ENCODE peak calls at places on chromosomes 11 and 22, in ten cellular contexts. J is mammary epithelial cell, L is adrenal gland, P is ovary, S is astrocyte of the cerebellum, G is LNCaP clone FGC, D is GM12865, V is sigmoid colon, B is thoracic aorta, N is right lobe of liver. Q is an unnamed sample.
A peak's percentile ranks its signal among the peaks of the same experiment; 100 is the strongest.

GRCh38 chr11:27443746-27444465 is 28.7 kb downstream of the LGR4 start:
- DNase-seq in G (no peak), N (no peak), P (no peak), S (no peak), L (no peak), D (no peak), V (no peak), B (no peak), J (no peak), Q (no peak)

GRCh38 chr11:117195208-117195607 is 4.0 kb upstream of the TAGLN start:
- DNase-seq in D (no peak), G (no peak), B (no peak), N (no peak), L (no peak), V (no peak), J (no peak), S (no peak), P (peak; percentile 16), Q (no peak)

GRCh38 chr11:58024601-58025091 is 965 bp downstream of the OR9Q1 start:
- DNase-seq in S (no peak), B (peak; percentile 15), P (peak; percentile 40), V (no peak), G (no peak), L (peak; percentile 80), D (no peak), J (no peak), N (peak; percentile 72), Q (peak; percentile 45)

GRCh38 chr11:121448431-121448941 is 3.6 kb upstream of the SORL1 start:
- DNase-seq in D (peak; percentile 75), S (no peak), B (no peak), J (no peak), G (no peak), L (no peak), P (no peak), N (no peak), V (no peak), Q (no peak)

GRCh38 chr11:96050435-96051182 is 126.7 kb upstream of the MTMR2 start:
- DNase-seq in V (no peak), P (no peak), B (no peak), G (no peak), L (no peak), D (no peak), S (peak; percentile 20), J (no peak), N (no peak), Q (peak; percentile 60)

GRCh38 chr11:2663915-2664314 is 35.9 kb downstream of the KCNQ1OT1 start:
- DNase-seq in S (no peak), L (peak; percentile 51), J (no peak), N (no peak), D (no peak), G (no peak), P (no peak), V (no peak), B (no peak), Q (no peak)

GRCh38 chr11:132463941-132464340 is 1068.4 kb downstream of the OPCML start:
- DNase-seq in D (no peak), B (no peak), J (no peak), L (no peak), P (no peak), S (no peak), N (no peak), G (no peak), V (no peak), Q (no peak)

GRCh38 chr11:92227954-92228935 is 3.6 kb downstream of the FAT3 start:
- DNase-seq in D (no peak), J (no peak), B (no peak), G (no peak), L (no peak), N (no peak), V (no peak), S (peak; percentile 26), P (no peak), Q (no peak)

GRCh38 chr11:62842171-62842717 is 2.9 kb upstream of the WDR74 start:
- DNase-seq in N (peak; percentile 46), D (peak; percentile 71), B (no peak), G (no peak), S (no peak), L (peak; percentile 57), J (no peak), V (peak; percentile 73), P (peak; percentile 83), Q (peak; percentile 26)

GRCh38 chr11:62839050-62840015 is at the start of gene WDR74:
- DNase-seq in S (peak; percentile 83), D (peak; percentile 97), V (peak; percentile 95), N (peak; percentile 95), B (peak; percentile 61), G (peak; percentile 80), J (peak; percentile 91), P (peak; percentile 92), L (peak; percentile 94), Q (peak; percentile 93)

GRCh38 chr11:62846177-62846576 is 6.8 kb upstream of the WDR74 start:
- DNase-seq in P (no peak), G (no peak), N (no peak), J (no peak), V (no peak), L (no peak), D (no peak), S (no peak), B (no peak), Q (no peak)

GRCh38 chr11:62844154-62844553 is 4.8 kb upstream of the WDR74 start:
- DNase-seq in G (no peak), L (no peak), J (no peak), V (no peak), S (no peak), B (no peak), P (no peak), D (no peak), N (no peak), Q (no peak)

DNA sequence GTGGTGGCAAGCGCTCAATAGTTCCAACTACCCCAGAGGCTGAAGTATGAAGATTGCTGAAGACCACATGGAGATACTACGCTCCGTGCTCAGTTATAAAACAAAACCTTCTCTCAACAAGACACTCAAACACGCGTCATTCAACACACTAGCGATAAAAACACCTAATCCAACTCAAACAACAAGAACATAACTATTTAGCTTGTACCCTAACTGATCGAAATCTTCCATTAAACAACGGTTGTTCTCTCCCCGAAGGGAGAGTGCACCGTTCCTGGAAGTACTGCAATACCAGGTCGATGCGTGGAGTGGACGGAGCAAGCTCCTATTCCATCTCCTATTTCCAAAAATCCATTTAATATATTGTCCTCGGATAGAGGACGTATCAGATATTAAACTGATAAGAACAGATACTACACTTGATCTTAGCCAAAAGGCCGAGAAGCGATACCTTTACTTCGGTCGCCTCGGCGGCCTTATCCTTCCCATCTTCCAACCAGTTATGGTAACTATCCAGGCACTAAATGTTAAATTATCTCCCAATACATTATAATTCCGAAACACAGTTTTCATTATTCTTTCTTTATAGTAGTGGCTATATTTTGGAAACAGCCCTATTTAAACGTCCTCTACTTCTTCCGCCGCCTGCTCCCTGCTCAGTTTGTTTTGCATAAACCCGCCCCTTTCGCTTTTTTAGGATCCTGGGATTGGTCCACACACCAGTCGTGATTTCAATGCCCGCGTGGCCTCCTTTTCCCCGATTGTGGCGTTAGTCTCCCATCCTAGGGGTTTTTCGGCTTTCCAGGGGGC is 2.2 kb upstream of the WDR74 start:
- DNase-seq in J (peak; percentile 100), N (peak; percentile 77), V (peak; percentile 95), D (peak; percentile 98), B (peak; percentile 69), S (peak; percentile 99), G (peak; percentile 99), P (peak; percentile 76), L (peak; percentile 92), Q (peak; percentile 100)
- TF ChIP-seq CTCF in J (no peak), N (no peak), V (no peak), D (no peak), B (no peak), S (no peak), G (no peak), P (no peak), L (peak; percentile 38), Q (no peak)

DNA sequence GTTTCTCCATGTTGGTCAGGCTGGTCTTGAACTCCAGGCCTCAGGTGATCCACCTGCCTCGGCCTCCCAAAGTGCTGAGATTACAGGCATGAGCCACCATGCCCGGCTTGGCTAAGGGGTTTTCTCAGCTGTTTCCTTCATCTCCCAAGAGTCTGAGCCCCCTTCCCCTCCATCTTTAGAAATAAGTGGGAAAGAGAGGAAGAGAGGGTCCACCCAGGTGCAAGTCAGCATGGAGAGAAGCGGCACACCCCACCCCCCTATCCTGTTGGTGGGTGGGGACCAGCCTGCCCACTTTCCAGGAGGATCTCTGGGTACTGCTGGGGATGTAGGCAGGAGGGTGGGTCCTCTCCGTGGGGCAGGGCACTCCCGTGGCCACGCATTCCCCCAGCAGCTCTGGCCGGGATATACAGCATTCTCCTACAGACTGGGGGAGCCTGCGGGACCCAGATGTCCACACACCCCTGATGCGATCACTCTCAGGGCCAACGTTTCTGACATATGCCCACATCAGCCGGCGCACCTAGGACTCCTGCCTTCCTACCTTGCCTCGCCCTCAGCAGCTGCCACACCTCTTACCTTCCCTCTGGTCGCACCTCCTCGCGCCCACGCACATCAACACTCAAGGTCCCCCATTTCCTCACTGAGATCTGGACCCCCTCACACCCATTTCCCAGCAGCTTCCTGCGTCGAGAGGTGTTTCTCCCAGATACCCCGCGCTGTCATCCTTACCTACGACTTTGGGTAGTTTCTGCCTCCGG is 8.9 kb downstream of the SCARF2 start:
- DNase-seq in D (no peak), G (no peak), J (no peak), P (peak; percentile 12), B (no peak), S (no peak), L (no peak), V (peak; percentile 60), N (no peak), Q (no peak)
- H3K4me3 ChIP-seq in D (peak overlapping the region; percentile 65), G (no peak overlapping the region), J (no peak overlapping the region), P (no peak overlapping the region), B (peak overlapping the region; percentile 55), S (no peak overlapping the region), L (no peak overlapping the region), V (no peak overlapping the region), N (no peak overlapping the region), Q (no peak overlapping the region)

DNA sequence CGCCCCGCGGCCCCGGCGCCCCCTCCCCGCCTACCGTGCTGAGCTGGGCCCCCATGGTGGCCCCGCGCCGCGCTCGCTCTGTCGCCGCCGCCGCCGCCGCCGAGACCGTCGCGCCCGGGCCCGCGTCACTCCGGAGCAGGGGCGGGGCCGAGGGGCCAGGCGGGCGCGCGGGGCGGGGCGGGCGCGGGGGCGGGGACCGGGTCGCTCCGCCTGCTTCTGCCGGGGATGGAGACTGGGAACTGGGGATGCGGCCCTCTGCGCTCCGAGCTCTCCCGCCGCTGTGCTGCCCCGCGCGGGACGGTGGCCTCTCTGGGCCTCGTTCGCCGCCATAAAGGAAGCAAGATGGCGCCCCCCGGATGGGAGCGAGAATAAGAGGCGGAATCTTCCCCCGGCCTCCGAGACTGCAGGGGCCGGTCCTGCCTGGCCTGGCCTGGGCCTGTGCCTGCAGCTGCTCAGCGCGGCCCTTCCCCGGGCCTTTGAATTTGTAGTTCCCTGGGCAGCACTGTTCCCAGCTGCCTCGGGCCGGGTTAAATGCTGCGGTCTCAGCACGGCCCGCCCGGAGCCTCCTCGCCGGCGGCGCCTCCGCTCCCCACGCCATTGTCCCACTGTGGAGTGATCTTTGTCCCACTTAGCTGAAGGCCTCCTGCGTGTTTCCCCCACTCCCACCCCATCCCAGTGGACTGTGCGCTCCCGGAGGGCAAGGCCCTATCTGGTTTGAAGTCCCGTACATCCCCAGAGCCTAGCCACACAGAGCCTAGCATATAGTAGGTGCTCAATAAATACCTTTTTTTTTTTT is at the start of gene CYB5R3:
- DNase-seq in P (peak; percentile 81), G (no peak), V (peak; percentile 92), N (peak; percentile 87), D (peak; percentile 87), L (peak; percentile 86), S (no peak), B (no peak), J (peak; percentile 82), Q (peak; percentile 82)
- TF ChIP-seq CTCF in P (no peak), G (no peak), V (no peak), N (no peak), D (no peak), L (no peak), S (no peak), B (no peak), J (no peak), Q (no peak)

GRCh38 chr11:118892964-118893363 is 9.3 kb downstream of the CXCR5 start:
- DNase-seq in S (no peak), D (no peak), N (no peak), L (no peak), G (no peak), B (no peak), J (no peak), V (no peak), P (no peak), Q (no peak)
- H3K4me3 ChIP-seq in S (no peak overlapping the region), D (no peak overlapping the region), N (no peak overlapping the region), L (no peak overlapping the region), G (no peak overlapping the region), B (no peak overlapping the region), J (no peak overlapping the region), V (no peak overlapping the region), P (no peak overlapping the region), Q (no peak overlapping the region)

Q was measured in cardiac fibroblast.